ENCODE peak calls at places on chromosomes 5 and 9, in five cellular contexts. One of them, this sample, is unnamed. For H3K36me3, the result is how much of the 10 kb centered on the place peaks cover.

GRCh38 chr5:107514305-107514704 is 156.4 kb downstream of the EFNA5 start:
- DNase-seq in psoas muscle: no peak
- DNase-seq in upper lobe of right lung: no peak
- DNase-seq in CD4-positive, alpha-beta memory T cell: no peak
- DNase-seq in cardiac muscle cell: no peak
- DNase-seq in this sample: no peak

GRCh38 chr9:123335227-123335985 is 20.6 kb upstream of the CRB2 start:
- DNase-seq in cardiac muscle cell: peak
- DNase-seq in psoas muscle: no peak
- DNase-seq in CD4-positive, alpha-beta memory T cell: no peak
- DNase-seq in upper lobe of right lung: peak
- DNase-seq in this sample: no peak

GRCh38 chr9:131657031-131657377 is 82.9 kb downstream of the RAPGEF1 start:
- DNase-seq in upper lobe of right lung: no peak
- DNase-seq in cardiac muscle cell: no peak
- DNase-seq in psoas muscle: no peak
- DNase-seq in CD4-positive, alpha-beta memory T cell: peak
- DNase-seq in this sample: no peak

GRCh38 chr5:66769839-66770617 is 173.8 kb downstream of the MAST4 start:
- DNase-seq in cardiac muscle cell: no peak
- DNase-seq in CD4-positive, alpha-beta memory T cell: no peak
- DNase-seq in upper lobe of right lung: no peak
- DNase-seq in psoas muscle: no peak
- DNase-seq in this sample: no peak

GRCh38 chr9:125204477-125204876 is 4.1 kb downstream of the RABEPK start:
- DNase-seq in upper lobe of right lung: no peak
- DNase-seq in cardiac muscle cell: no peak
- DNase-seq in CD4-positive, alpha-beta memory T cell: no peak
- DNase-seq in psoas muscle: no peak
- DNase-seq in this sample: no peak

GRCh38 chr5:132002701-132003100 is 8.8 kb downstream of the ACSL6 start:
- DNase-seq in cardiac muscle cell: no peak
- DNase-seq in CD4-positive, alpha-beta memory T cell: no peak
- DNase-seq in psoas muscle: no peak
- DNase-seq in upper lobe of right lung: no peak
- DNase-seq in this sample: peak

GRCh38 chr5:53946405-53947100 is 363.8 kb downstream of the ARL15 start:
- DNase-seq in psoas muscle: no peak
- DNase-seq in CD4-positive, alpha-beta memory T cell: no peak
- DNase-seq in upper lobe of right lung: no peak
- DNase-seq in cardiac muscle cell: no peak
- DNase-seq in this sample: no peak

GRCh38 chr5:65480306-65480865 is 1.3 kb downstream of the ADAMTS6 start:
- DNase-seq in CD4-positive, alpha-beta memory T cell: peak
- DNase-seq in upper lobe of right lung: peak
- DNase-seq in psoas muscle: peak
- DNase-seq in cardiac muscle cell: peak
- DNase-seq in this sample: peak

GRCh38 chr9:99360026-99360425 is 137.9 kb downstream of the SEC61B start:
- DNase-seq in cardiac muscle cell: no peak
- DNase-seq in psoas muscle: no peak
- DNase-seq in upper lobe of right lung: no peak
- DNase-seq in CD4-positive, alpha-beta memory T cell: no peak
- DNase-seq in this sample: no peak

GRCh38 chr9:114235113-114235589 is 79.8 kb downstream of the COL27A1 start:
- DNase-seq in CD4-positive, alpha-beta memory T cell: no peak
- DNase-seq in upper lobe of right lung: no peak
- DNase-seq in psoas muscle: no peak
- DNase-seq in cardiac muscle cell: no peak
- DNase-seq in this sample: no peak

GRCh38 chr9:89983411-89983810 is 378.6 kb downstream of the GADD45G start:
- DNase-seq in CD4-positive, alpha-beta memory T cell: no peak
- DNase-seq in cardiac muscle cell: no peak
- DNase-seq in upper lobe of right lung: no peak
- DNase-seq in psoas muscle: no peak
- DNase-seq in this sample: no peak

GRCh38 chr9:36897476-36897875 is 136.6 kb downstream of the PAX5 start:
- DNase-seq in CD4-positive, alpha-beta memory T cell: no peak
- DNase-seq in upper lobe of right lung: no peak
- DNase-seq in cardiac muscle cell: no peak
- DNase-seq in psoas muscle: no peak
- DNase-seq in this sample: no peak

GRCh38 chr5:153713913-153714312 is 223.4 kb downstream of the GRIA1 start:
- DNase-seq in cardiac muscle cell: no peak
- DNase-seq in upper lobe of right lung: no peak
- DNase-seq in CD4-positive, alpha-beta memory T cell: no peak
- DNase-seq in psoas muscle: no peak
- DNase-seq in this sample: no peak

GRCh38 chr5:18276939-18277338 is 642.7 kb downstream of the TAF11L14 start:
- DNase-seq in psoas muscle: no peak
- DNase-seq in upper lobe of right lung: no peak
- DNase-seq in CD4-positive, alpha-beta memory T cell: no peak
- DNase-seq in cardiac muscle cell: no peak
- DNase-seq in this sample: no peak

GRCh38 chr5:171963416-171963815 is 43.0 kb downstream of the FBXW11 start:
- DNase-seq in cardiac muscle cell: no peak
- DNase-seq in CD4-positive, alpha-beta memory T cell: no peak
- DNase-seq in upper lobe of right lung: no peak
- DNase-seq in psoas muscle: no peak
- DNase-seq in this sample: no peak

GRCh38 chr5:97102010-97102470 is 40.4 kb downstream of the LIX1 start:
- DNase-seq in cardiac muscle cell: no peak
- DNase-seq in CD4-positive, alpha-beta memory T cell: no peak
- DNase-seq in upper lobe of right lung: no peak
- DNase-seq in psoas muscle: no peak
- DNase-seq in this sample: no peak

GRCh38 chr9:69937830-69938535 is 105.7 kb upstream of the MAMDC2 start:
- DNase-seq in cardiac muscle cell: no peak
- DNase-seq in upper lobe of right lung: no peak
- DNase-seq in CD4-positive, alpha-beta memory T cell: no peak
- DNase-seq in psoas muscle: no peak
- DNase-seq in this sample: no peak

GRCh38 chr9:137138701-137139467 is at the start of gene GRIN1:
- DNase-seq in cardiac muscle cell: peak
- DNase-seq in psoas muscle: no peak
- DNase-seq in CD4-positive, alpha-beta memory T cell: peak
- DNase-seq in upper lobe of right lung: peak
- DNase-seq in this sample: no peak

GRCh38 chr9:34646211-34647083 is at the start of gene GALT:
- DNase-seq in CD4-positive, alpha-beta memory T cell: peak
- DNase-seq in cardiac muscle cell: peak
- DNase-seq in upper lobe of right lung: peak
- DNase-seq in psoas muscle: peak
- DNase-seq in this sample: peak

GRCh38 chr9:123377211-123377971 is 21.4 kb downstream of the CRB2 start:
- DNase-seq in upper lobe of right lung: no peak
- DNase-seq in cardiac muscle cell: no peak
- DNase-seq in psoas muscle: no peak
- DNase-seq in CD4-positive, alpha-beta memory T cell: no peak
- DNase-seq in this sample: no peak

GRCh38 chr9:2181794-2182193 is 166.6 kb downstream of the SMARCA2 start:
- DNase-seq in cardiac muscle cell: peak
- DNase-seq in psoas muscle: peak
- DNase-seq in CD4-positive, alpha-beta memory T cell: no peak
- DNase-seq in upper lobe of right lung: no peak
- DNase-seq in this sample: no peak

GRCh38 chr5:67536892-67537291 is 340.3 kb upstream of the CD180 start:
- DNase-seq in upper lobe of right lung: no peak
- DNase-seq in cardiac muscle cell: peak
- DNase-seq in psoas muscle: no peak
- DNase-seq in CD4-positive, alpha-beta memory T cell: no peak
- DNase-seq in this sample: no peak

GRCh38 chr5:59535561-59535960 is 358.0 kb downstream of the PDE4D start:
- DNase-seq in psoas muscle: no peak
- DNase-seq in CD4-positive, alpha-beta memory T cell: no peak
- DNase-seq in cardiac muscle cell: no peak
- DNase-seq in upper lobe of right lung: no peak
- DNase-seq in this sample: no peak

GRCh38 chr5:179823937-179824744 is 3.4 kb downstream of the SQSTM1 start:
- DNase-seq in cardiac muscle cell: no peak
- DNase-seq in upper lobe of right lung: no peak
- DNase-seq in CD4-positive, alpha-beta memory T cell: no peak
- DNase-seq in psoas muscle: peak
- DNase-seq in this sample: peak
- H3K36me3 ChIP-seq in cardiac muscle cell: under half
- H3K36me3 ChIP-seq in upper lobe of right lung: half or more
- H3K36me3 ChIP-seq in CD4-positive, alpha-beta memory T cell: half or more
- H3K36me3 ChIP-seq in psoas muscle: under half
- H3K36me3 ChIP-seq in this sample: half or more

GRCh38 chr5:36156124-36156601 is 4.3 kb downstream of the SKP2 start:
- DNase-seq in cardiac muscle cell: no peak
- DNase-seq in CD4-positive, alpha-beta memory T cell: no peak
- DNase-seq in psoas muscle: no peak
- DNase-seq in upper lobe of right lung: no peak
- DNase-seq in this sample: no peak

GRCh38 chr5:36160617-36161016 is 8.7 kb downstream of the SKP2 start:
- DNase-seq in cardiac muscle cell: no peak
- DNase-seq in CD4-positive, alpha-beta memory T cell: no peak
- DNase-seq in psoas muscle: no peak
- DNase-seq in upper lobe of right lung: no peak
- DNase-seq in this sample: no peak

GRCh38 chr5:36155291-36155690 is 3.4 kb downstream of the SKP2 start:
- DNase-seq in cardiac muscle cell: no peak
- DNase-seq in psoas muscle: no peak
- DNase-seq in upper lobe of right lung: no peak
- DNase-seq in CD4-positive, alpha-beta memory T cell: no peak
- DNase-seq in this sample: no peak

GRCh38 chr5:36156619-36157018 is 4.7 kb downstream of the SKP2 start:
- DNase-seq in upper lobe of right lung: no peak
- DNase-seq in psoas muscle: no peak
- DNase-seq in cardiac muscle cell: peak
- DNase-seq in CD4-positive, alpha-beta memory T cell: no peak
- DNase-seq in this sample: no peak

DNA sequence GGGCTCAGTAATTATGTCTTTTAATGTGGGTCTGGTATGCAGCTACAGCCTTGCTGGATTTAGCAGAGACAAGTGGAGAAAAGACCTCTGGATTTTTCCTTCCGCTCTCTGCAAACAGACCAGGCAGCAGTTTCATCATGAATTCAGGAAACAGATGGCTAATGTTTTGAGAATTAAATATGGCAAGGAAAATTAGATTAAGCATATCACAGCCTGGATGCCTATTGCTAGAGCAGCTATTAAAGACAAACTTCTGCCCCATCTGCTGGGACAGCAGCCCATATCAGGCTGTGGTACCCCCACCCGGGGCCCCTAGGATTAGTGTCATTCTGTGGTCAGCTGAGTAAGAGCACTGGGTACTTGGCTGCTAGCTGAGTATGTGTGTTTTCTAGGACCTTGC is 6.2 kb downstream of the SKP2 start:
- DNase-seq in psoas muscle: no peak
- DNase-seq in upper lobe of right lung: no peak
- DNase-seq in CD4-positive, alpha-beta memory T cell: no peak
- DNase-seq in cardiac muscle cell: peak
- DNase-seq in this sample: no peak
- H3K36me3 ChIP-seq in psoas muscle: under half
- H3K36me3 ChIP-seq in upper lobe of right lung: under half
- H3K36me3 ChIP-seq in CD4-positive, alpha-beta memory T cell: under half
- H3K36me3 ChIP-seq in cardiac muscle cell: under half
- H3K36me3 ChIP-seq in this sample: half or more

DNA sequence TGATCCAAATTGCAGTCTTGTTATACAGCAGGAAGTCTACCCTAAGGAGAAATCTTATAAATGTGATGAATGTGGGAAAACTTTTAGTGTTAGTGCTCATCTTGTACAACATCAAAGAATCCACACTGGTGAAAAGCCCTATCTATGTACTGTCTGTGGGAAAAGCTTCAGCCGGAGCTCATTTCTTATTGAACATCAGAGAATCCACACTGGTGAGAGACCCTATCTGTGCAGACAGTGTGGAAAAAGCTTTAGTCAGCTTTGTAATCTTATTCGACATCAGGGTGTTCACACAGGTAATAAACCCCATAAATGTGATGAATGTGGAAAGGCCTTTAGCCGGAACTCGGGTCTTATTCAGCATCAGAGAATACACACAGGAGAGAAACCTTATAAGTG is 10.4 kb downstream of the ZNF189 start:
- DNase-seq in cardiac muscle cell: no peak
- DNase-seq in CD4-positive, alpha-beta memory T cell: no peak
- DNase-seq in upper lobe of right lung: no peak
- DNase-seq in psoas muscle: no peak
- DNase-seq in this sample: no peak
- H3K36me3 ChIP-seq in cardiac muscle cell: under half
- H3K36me3 ChIP-seq in CD4-positive, alpha-beta memory T cell: under half
- H3K36me3 ChIP-seq in upper lobe of right lung: under half
- H3K36me3 ChIP-seq in psoas muscle: under half
- H3K36me3 ChIP-seq in this sample: under half

GRCh38 chr9:93661591-93661990 is 85.2 kb downstream of the PHF2 start:
- DNase-seq in upper lobe of right lung: no peak
- DNase-seq in CD4-positive, alpha-beta memory T cell: no peak
- DNase-seq in psoas muscle: no peak
- DNase-seq in cardiac muscle cell: no peak
- DNase-seq in this sample: no peak
- H3K36me3 ChIP-seq in upper lobe of right lung: under half
- H3K36me3 ChIP-seq in CD4-positive, alpha-beta memory T cell: under half
- H3K36me3 ChIP-seq in psoas muscle: under half
- H3K36me3 ChIP-seq in cardiac muscle cell: under half
- H3K36me3 ChIP-seq in this sample: half or more

DNA sequence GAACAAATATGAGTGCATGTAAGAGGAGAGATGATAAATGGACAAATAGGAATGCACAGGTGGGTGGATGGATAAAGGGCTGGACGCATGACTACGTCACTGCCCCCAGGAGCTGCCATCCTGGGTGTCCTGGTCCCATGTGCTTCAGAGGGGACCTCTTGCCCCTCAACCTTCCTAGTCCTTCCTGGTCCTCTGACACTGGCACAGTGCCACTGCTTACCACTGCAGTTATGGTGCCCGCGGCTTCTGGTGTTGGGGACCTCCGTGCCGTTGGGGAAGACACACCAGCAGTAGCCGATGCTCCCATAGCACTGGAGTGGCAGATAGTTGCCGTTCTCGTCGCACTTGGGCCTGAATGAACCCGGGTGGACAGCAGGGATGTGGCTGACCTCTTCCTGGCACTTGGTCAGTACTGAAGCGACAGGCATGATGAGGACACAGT is 9.8 kb downstream of the CD74 start:
- DNase-seq in upper lobe of right lung: no peak
- DNase-seq in psoas muscle: no peak
- DNase-seq in CD4-positive, alpha-beta memory T cell: no peak
- DNase-seq in cardiac muscle cell: no peak
- DNase-seq in this sample: peak
- H3K36me3 ChIP-seq in upper lobe of right lung: half or more
- H3K36me3 ChIP-seq in psoas muscle: under half
- H3K36me3 ChIP-seq in CD4-positive, alpha-beta memory T cell: half or more
- H3K36me3 ChIP-seq in cardiac muscle cell: under half
- H3K36me3 ChIP-seq in this sample: half or more

GRCh38 chr5:83577036-83577636 is 105.6 kb downstream of the VCAN start:
- DNase-seq in CD4-positive, alpha-beta memory T cell: no peak
- DNase-seq in upper lobe of right lung: no peak
- DNase-seq in psoas muscle: no peak
- DNase-seq in cardiac muscle cell: no peak
- DNase-seq in this sample: no peak

GRCh38 chr5:83572271-83572670 is 100.7 kb downstream of the VCAN start:
- DNase-seq in CD4-positive, alpha-beta memory T cell: no peak
- DNase-seq in cardiac muscle cell: no peak
- DNase-seq in psoas muscle: no peak
- DNase-seq in upper lobe of right lung: no peak
- DNase-seq in this sample: no peak

GRCh38 chr5:83570916-83571315 is 99.4 kb downstream of the VCAN start:
- DNase-seq in psoas muscle: no peak
- DNase-seq in CD4-positive, alpha-beta memory T cell: no peak
- DNase-seq in upper lobe of right lung: no peak
- DNase-seq in cardiac muscle cell: no peak
- DNase-seq in this sample: no peak

GRCh38 chr5:83576341-83576740 is 104.8 kb downstream of the VCAN start:
- DNase-seq in psoas muscle: no peak
- DNase-seq in cardiac muscle cell: no peak
- DNase-seq in upper lobe of right lung: no peak
- DNase-seq in CD4-positive, alpha-beta memory T cell: no peak
- DNase-seq in this sample: no peak
- H3K36me3 ChIP-seq in psoas muscle: under half
- H3K36me3 ChIP-seq in cardiac muscle cell: half or more
- H3K36me3 ChIP-seq in upper lobe of right lung: under half
- H3K36me3 ChIP-seq in CD4-positive, alpha-beta memory T cell: under half
- H3K36me3 ChIP-seq in this sample: under half

This sample was measured in lower lobe of right lung.